ENCODE peak calls at places on chromosomes 2 and 18, in six cellular contexts. B, U, M, G, T and Z are unnamed samples.

GRCh38 chr18:50401888-50402287 is 27.0 kb downstream of the SKA1 start:
- DNase-seq in T (peak; percentile 73), M (peak; percentile 75), U (no peak), B (no peak), G (peak; percentile 37), Z (no peak)

GRCh38 chr2:99722726-99723125 is 232.9 kb upstream of the REV1 start:
- DNase-seq in G (no peak), T (no peak), U (no peak), M (no peak), B (peak; percentile 51), Z (no peak)

GRCh38 chr2:75292826-75293225 is 93.5 kb upstream of the TACR1 start:
- DNase-seq in T (no peak), U (no peak), M (no peak), B (no peak), G (peak; percentile 56), Z (no peak)

GRCh38 chr2:36965751-36966369 is 476 bp downstream of the STRN start:
- DNase-seq in T (peak; percentile 76), U (no peak), B (peak; percentile 54), G (peak; percentile 28), M (peak; percentile 75), Z (no peak)

GRCh38 chr2:161391737-161392506 is 24.2 kb upstream of the TBR1 start:
- DNase-seq in G (no peak), M (no peak), B (no peak), U (no peak), T (no peak), Z (no peak)

GRCh38 chr2:189517847-189518535 is 62.6 kb downstream of the SLC40A1 start:
- DNase-seq in B (peak; percentile 35), T (no peak), M (no peak), G (no peak), U (no peak), Z (peak; percentile 79)

GRCh38 chr2:145344076-145344724 is 824.3 kb upstream of the ZEB2 start:
- DNase-seq in G (no peak), T (no peak), U (no peak), B (peak; percentile 26), M (no peak), Z (no peak)

GRCh38 chr2:6067806-6068205 is 375.6 kb downstream of the SOX11 start:
- DNase-seq in T (no peak), U (no peak), M (no peak), B (no peak), G (no peak), Z (no peak)

GRCh38 chr18:31652355-31652754 is 32.0 kb downstream of the B4GALT6 start:
- DNase-seq in G (no peak), T (no peak), U (no peak), B (no peak), M (no peak), Z (no peak)

GRCh38 chr2:30938196-30938595 is 130.9 kb upstream of the CAPN13 start:
- DNase-seq in B (no peak), U (no peak), T (no peak), G (no peak), M (no peak), Z (no peak)

GRCh38 chr2:170817247-170817998 is 736 bp downstream of the GAD1 start:
- DNase-seq in B (no peak), T (no peak), G (peak; percentile 54), M (peak; percentile 59), U (peak; percentile 37), Z (peak; percentile 6)

GRCh38 chr18:79630266-79631095 is 49.1 kb upstream of the CTDP1 start:
- DNase-seq in B (no peak), G (peak; percentile 28), M (no peak), T (no peak), U (no peak), Z (no peak)

GRCh38 chr2:45330617-45331016 is 280.4 kb downstream of the SRBD1 start:
- DNase-seq in G (peak; percentile 64), U (peak; percentile 26), B (peak; percentile 34), M (no peak), T (no peak), Z (peak; percentile 95)

GRCh38 chr2:135744761-135745314 is 3.2 kb downstream of the UBXN4 start:
- DNase-seq in U (peak; percentile 14), T (no peak), M (no peak), G (peak; percentile 22), B (peak; percentile 37), Z (peak; percentile 14)

GRCh38 chr18:65235966-65236634 is 514.7 kb upstream of the CDH7 start:
- DNase-seq in T (no peak), M (no peak), B (no peak), U (no peak), G (no peak), Z (no peak)

GRCh38 chr2:172434821-172435607 is 7.6 kb downstream of the ITGA6 start:
- DNase-seq in G (peak; percentile 25), B (no peak), T (no peak), U (no peak), M (no peak), Z (peak; percentile 8)

GRCh38 chr18:79941473-79942119 is 9.9 kb downstream of the SLC66A2 start:
- DNase-seq in U (no peak), M (no peak), T (no peak), B (no peak), G (no peak), Z (no peak)

GRCh38 chr18:55968550-55968949 is 380.6 kb upstream of the TCF4 start:
- DNase-seq in T (no peak), U (no peak), B (no peak), G (peak; percentile 54), M (no peak), Z (no peak)

GRCh38 chr2:64325852-64326577 is 127.9 kb upstream of the LGALSL start:
- DNase-seq in B (no peak), T (no peak), M (no peak), U (no peak), G (no peak), Z (no peak)

GRCh38 chr2:2546046-2546445 is 215.0 kb upstream of the MYT1L start:
- DNase-seq in G (no peak), M (no peak), B (no peak), U (no peak), T (no peak), Z (no peak)

GRCh38 chr2:174176898-174177297 is 71.4 kb downstream of the OLA1 start:
- DNase-seq in B (no peak), U (peak; percentile 58), M (no peak), T (no peak), G (peak; percentile 67), Z (no peak)

GRCh38 chr18:50097702-50098101 is 97.2 kb downstream of the MYO5B start:
- DNase-seq in B (no peak), T (no peak), G (peak; percentile 49), U (no peak), M (no peak), Z (peak; percentile 18)

GRCh38 chr2:27049422-27050280 is 1.8 kb upstream of the AGBL5 start:
- DNase-seq in B (no peak), M (peak; percentile 62), T (peak; percentile 79), U (no peak), G (peak; percentile 66), Z (no peak)

GRCh38 chr18:53798516-53798915 is 426.0 kb downstream of the MBD2 start:
- DNase-seq in U (no peak), T (no peak), B (no peak), M (no peak), G (no peak), Z (no peak)

GRCh38 chr2:236271851-236272250 is 7.6 kb upstream of the ASB18 start:
- DNase-seq in M (no peak), B (no peak), T (no peak), G (no peak), U (no peak), Z (no peak)

GRCh38 chr2:113229795-113230194 is 48.9 kb downstream of the PAX8 start:
- DNase-seq in U (no peak), B (no peak), T (no peak), M (no peak), G (no peak), Z (no peak)

GRCh38 chr2:232611559-232612218 is 21.7 kb upstream of the EFHD1 start:
- DNase-seq in U (no peak), G (peak; percentile 91), T (peak; percentile 79), M (peak; percentile 82), B (peak; percentile 89), Z (peak; percentile 87)

GRCh38 chr2:86049529-86049928 is 56.2 kb downstream of the POLR1A start:
- DNase-seq in M (no peak), G (no peak), U (no peak), T (no peak), B (no peak), Z (no peak)

GRCh38 chr2:151827564-151828142 is 568 bp downstream of the ARL5A start:
- DNase-seq in B (peak; percentile 57), U (no peak), T (peak; percentile 81), G (peak; percentile 22), M (peak; percentile 45), Z (peak; percentile 9)

GRCh38 chr2:31688282-31688681 is 107.5 kb upstream of the SRD5A2 start:
- DNase-seq in G (no peak), U (no peak), M (no peak), B (no peak), T (no peak), Z (no peak)

GRCh38 chr18:35497006-35497333 is 790 bp downstream of the INO80C start:
- DNase-seq in B (peak; percentile 64), U (no peak), T (no peak), G (no peak), M (no peak), Z (peak; percentile 46)

GRCh38 chr2:25698752-25699151 is 25.4 kb upstream of the DTNB start:
- DNase-seq in B (peak; percentile 19), G (peak; percentile 71), T (no peak), M (no peak), U (no peak), Z (no peak)

GRCh38 chr2:61405813-61406212 is 65.1 kb downstream of the USP34 start:
- DNase-seq in T (no peak), M (no peak), B (no peak), U (no peak), G (no peak), Z (no peak)

GRCh38 chr2:216991563-216991962 is 131.7 kb upstream of the TNP1 start:
- DNase-seq in T (peak; percentile 69), B (peak; percentile 72), M (no peak), U (no peak), G (no peak), Z (peak; percentile 30)

GRCh38 chr2:143128681-143129580 is at the start of gene ARHGAP15:
- DNase-seq in B (no peak), U (no peak), G (no peak), T (peak; percentile 68), M (no peak), Z (no peak)